ENCODE peak calls at places on chromosome 11, in four cellular contexts. S is omental fat pad, J is smooth muscle cell of the brain vasculature, Q is BJ. C is an unnamed sample.

GRCh38 chr11:124676386-124676785 is 2.7 kb downstream of the SPA17 start:
- DNase-seq in Q (no peak), J (no peak), S (no peak), C (no peak)

GRCh38 chr11:19817265-19817851 is 104.7 kb downstream of the NAV2 start:
- DNase-seq in S (no peak), J (no peak), Q (no peak), C (peak)

GRCh38 chr11:66720223-66720898 is 8.7 kb downstream of the SPTBN2 start:
- DNase-seq in S (no peak), J (no peak), Q (peak), C (peak)

GRCh38 chr11:78907636-78908035 is 333.0 kb upstream of the NARS2 start:
- DNase-seq in Q (no peak), J (no peak), S (no peak), C (peak)

GRCh38 chr11:76339217-76339616 is 41.7 kb downstream of the THAP12 start:
- DNase-seq in Q (no peak), J (no peak), S (no peak), C (no peak)

GRCh38 chr11:77725433-77725832 is 87.8 kb upstream of the CLNS1A start:
- DNase-seq in Q (no peak), S (no peak), J (no peak), C (no peak)

GRCh38 chr11:74366576-74366975 is 31.7 kb downstream of the PGM2L1 start:
- DNase-seq in J (no peak), Q (peak), S (no peak), C (no peak)

GRCh38 chr11:96254087-96254486 is 88.9 kb downstream of the MAML2 start:
- DNase-seq in Q (no peak), J (no peak), S (no peak), C (no peak)

GRCh38 chr11:4181780-4182721 is 87.5 kb downstream of the RRM1 start:
- DNase-seq in J (no peak), S (no peak), Q (no peak), C (peak)

GRCh38 chr11:17156283-17156682 is 51.5 kb downstream of the PIK3C2A start:
- DNase-seq in J (no peak), S (no peak), Q (no peak), C (no peak)

GRCh38 chr11:64207247-64208085 is 945 bp downstream of the FERMT3 start:
- DNase-seq in J (peak), Q (peak), S (no peak), C (no peak)

GRCh38 chr11:124657922-124658321 is 15.6 kb downstream of the SIAE start:
- DNase-seq in S (no peak), J (no peak), Q (no peak), C (no peak)

GRCh38 chr11:130510407-130511006 is 62.1 kb downstream of the ADAMTS15 start:
- DNase-seq in J (peak), S (no peak), Q (no peak), C (no peak)

GRCh38 chr11:128222245-128222959 is 365.0 kb downstream of the ETS1 start:
- DNase-seq in J (no peak), Q (no peak), S (no peak), C (no peak)

GRCh38 chr11:134642206-134642605 is 230.2 kb upstream of the B3GAT1 start:
- DNase-seq in J (no peak), Q (no peak), S (no peak), C (no peak)

GRCh38 chr11:13881176-13881680 is 81.3 kb upstream of the SPON1 start:
- DNase-seq in J (no peak), Q (no peak), S (no peak), C (no peak)

GRCh38 chr11:129737535-129738230 is 78.0 kb upstream of the TMEM45B start:
- DNase-seq in Q (no peak), J (no peak), S (no peak), C (no peak)

GRCh38 chr11:8834379-8834778 is 76.6 kb upstream of the AKIP1 start:
- DNase-seq in S (no peak), Q (no peak), J (no peak), C (no peak)

C was measured in DMS53.